ENCODE peak calls at places on chromosomes 5 and 9, in ten cellular contexts. One of them, this sample, is unnamed. For H3K4me1, the result is how much of the 10 kb centered on the place peaks cover.

GRCh38 chr9:111805262-111805661 is 10.5 kb upstream of the SHOC1 start:
- DNase-seq in esophagus squamous epithelium: no peak
- DNase-seq in IMR-90: no peak
- DNase-seq in stomach: no peak
- DNase-seq in breast epithelium: no peak
- DNase-seq in prostate gland: no peak
- DNase-seq in endothelial cell of umbilical vein: peak
- DNase-seq in HCT116: no peak
- DNase-seq in heart left ventricle: no peak
- DNase-seq in spleen: no peak
- DNase-seq in this sample: no peak

GRCh38 chr5:96254980-96255681 is 177.9 kb downstream of the PCSK1 start:
- DNase-seq in HCT116: no peak
- DNase-seq in endothelial cell of umbilical vein: peak
- DNase-seq in esophagus squamous epithelium: no peak
- DNase-seq in heart left ventricle: no peak
- DNase-seq in prostate gland: peak
- DNase-seq in IMR-90: peak
- DNase-seq in spleen: no peak
- DNase-seq in stomach: peak
- DNase-seq in breast epithelium: no peak
- DNase-seq in this sample: no peak

GRCh38 chr5:1010181-1010510 is 1.5 kb downstream of the NKD2 start:
- DNase-seq in HCT116: no peak
- DNase-seq in spleen: peak
- DNase-seq in breast epithelium: no peak
- DNase-seq in heart left ventricle: peak
- DNase-seq in stomach: no peak
- DNase-seq in prostate gland: no peak
- DNase-seq in IMR-90: no peak
- DNase-seq in esophagus squamous epithelium: no peak
- DNase-seq in endothelial cell of umbilical vein: no peak
- DNase-seq in this sample: no peak

GRCh38 chr9:87842878-87843585 is 39.6 kb upstream of the SPATA31E1 start:
- DNase-seq in breast epithelium: no peak
- DNase-seq in HCT116: no peak
- DNase-seq in prostate gland: no peak
- DNase-seq in spleen: no peak
- DNase-seq in IMR-90: no peak
- DNase-seq in endothelial cell of umbilical vein: no peak
- DNase-seq in esophagus squamous epithelium: no peak
- DNase-seq in heart left ventricle: no peak
- DNase-seq in stomach: no peak
- DNase-seq in this sample: no peak

GRCh38 chr5:56481147-56481997 is 248.2 kb upstream of the ANKRD55 start:
- DNase-seq in esophagus squamous epithelium: no peak
- DNase-seq in stomach: peak
- DNase-seq in prostate gland: peak
- DNase-seq in breast epithelium: no peak
- DNase-seq in IMR-90: peak
- DNase-seq in spleen: peak
- DNase-seq in heart left ventricle: peak
- DNase-seq in endothelial cell of umbilical vein: peak
- DNase-seq in HCT116: no peak
- DNase-seq in this sample: peak

GRCh38 chr5:37840036-37840909 is at the start of gene GDNF:
- DNase-seq in endothelial cell of umbilical vein: peak
- DNase-seq in stomach: peak
- DNase-seq in spleen: no peak
- DNase-seq in IMR-90: peak
- DNase-seq in breast epithelium: no peak
- DNase-seq in HCT116: no peak
- DNase-seq in esophagus squamous epithelium: no peak
- DNase-seq in heart left ventricle: no peak
- DNase-seq in prostate gland: no peak
- DNase-seq in this sample: peak

GRCh38 chr5:151218177-151218576 is 5.7 kb downstream of the CCDC69 start:
- DNase-seq in HCT116: no peak
- DNase-seq in heart left ventricle: no peak
- DNase-seq in IMR-90: no peak
- DNase-seq in esophagus squamous epithelium: no peak
- DNase-seq in prostate gland: no peak
- DNase-seq in endothelial cell of umbilical vein: no peak
- DNase-seq in breast epithelium: no peak
- DNase-seq in stomach: no peak
- DNase-seq in spleen: no peak
- DNase-seq in this sample: no peak

GRCh38 chr9:117253256-117253655 is 161.6 kb downstream of the ASTN2 start:
- DNase-seq in endothelial cell of umbilical vein: no peak
- DNase-seq in spleen: no peak
- DNase-seq in prostate gland: no peak
- DNase-seq in esophagus squamous epithelium: no peak
- DNase-seq in heart left ventricle: no peak
- DNase-seq in breast epithelium: no peak
- DNase-seq in stomach: no peak
- DNase-seq in IMR-90: no peak
- DNase-seq in HCT116: no peak
- DNase-seq in this sample: no peak

GRCh38 chr5:45383985-45384384 is 312.2 kb downstream of the HCN1 start:
- DNase-seq in IMR-90: no peak
- DNase-seq in stomach: no peak
- DNase-seq in esophagus squamous epithelium: no peak
- DNase-seq in endothelial cell of umbilical vein: peak
- DNase-seq in spleen: no peak
- DNase-seq in HCT116: peak
- DNase-seq in breast epithelium: no peak
- DNase-seq in prostate gland: no peak
- DNase-seq in heart left ventricle: no peak
- DNase-seq in this sample: no peak

GRCh38 chr5:120108586-120109254 is 355.4 kb upstream of the PRR16 start:
- DNase-seq in breast epithelium: no peak
- DNase-seq in spleen: no peak
- DNase-seq in endothelial cell of umbilical vein: no peak
- DNase-seq in heart left ventricle: no peak
- DNase-seq in IMR-90: peak
- DNase-seq in HCT116: no peak
- DNase-seq in prostate gland: no peak
- DNase-seq in esophagus squamous epithelium: no peak
- DNase-seq in stomach: no peak
- DNase-seq in this sample: no peak

GRCh38 chr5:15627109-15627508 is 127.1 kb downstream of the FBXL7 start:
- DNase-seq in esophagus squamous epithelium: no peak
- DNase-seq in heart left ventricle: no peak
- DNase-seq in IMR-90: no peak
- DNase-seq in breast epithelium: no peak
- DNase-seq in HCT116: no peak
- DNase-seq in stomach: no peak
- DNase-seq in endothelial cell of umbilical vein: no peak
- DNase-seq in spleen: no peak
- DNase-seq in prostate gland: no peak
- DNase-seq in this sample: no peak

GRCh38 chr5:34499001-34499734 is 157.0 kb upstream of the RAI14 start:
- DNase-seq in endothelial cell of umbilical vein: peak
- DNase-seq in IMR-90: peak
- DNase-seq in prostate gland: no peak
- DNase-seq in breast epithelium: no peak
- DNase-seq in HCT116: no peak
- DNase-seq in spleen: no peak
- DNase-seq in esophagus squamous epithelium: no peak
- DNase-seq in stomach: no peak
- DNase-seq in heart left ventricle: no peak
- DNase-seq in this sample: no peak

GRCh38 chr5:30237189-30237588 is 956.3 kb upstream of the CDH6 start:
- DNase-seq in breast epithelium: no peak
- DNase-seq in IMR-90: no peak
- DNase-seq in endothelial cell of umbilical vein: no peak
- DNase-seq in spleen: no peak
- DNase-seq in prostate gland: no peak
- DNase-seq in heart left ventricle: no peak
- DNase-seq in esophagus squamous epithelium: no peak
- DNase-seq in HCT116: no peak
- DNase-seq in stomach: no peak
- DNase-seq in this sample: no peak

GRCh38 chr5:175325681-175326080 is 118.3 kb downstream of the DRD1 start:
- DNase-seq in breast epithelium: no peak
- DNase-seq in HCT116: no peak
- DNase-seq in prostate gland: no peak
- DNase-seq in spleen: no peak
- DNase-seq in stomach: no peak
- DNase-seq in heart left ventricle: no peak
- DNase-seq in IMR-90: peak
- DNase-seq in esophagus squamous epithelium: no peak
- DNase-seq in endothelial cell of umbilical vein: no peak
- DNase-seq in this sample: no peak

GRCh38 chr9:107734231-107735014 is 244.9 kb upstream of the KLF4 start:
- DNase-seq in esophagus squamous epithelium: no peak
- DNase-seq in HCT116: no peak
- DNase-seq in IMR-90: peak
- DNase-seq in endothelial cell of umbilical vein: no peak
- DNase-seq in prostate gland: no peak
- DNase-seq in heart left ventricle: no peak
- DNase-seq in stomach: no peak
- DNase-seq in breast epithelium: no peak
- DNase-seq in spleen: no peak
- DNase-seq in this sample: no peak

GRCh38 chr9:107732781-107733529 is 243.4 kb upstream of the KLF4 start:
- DNase-seq in IMR-90: peak
- DNase-seq in spleen: no peak
- DNase-seq in heart left ventricle: no peak
- DNase-seq in stomach: peak
- DNase-seq in breast epithelium: no peak
- DNase-seq in esophagus squamous epithelium: no peak
- DNase-seq in prostate gland: peak
- DNase-seq in HCT116: no peak
- DNase-seq in endothelial cell of umbilical vein: peak
- DNase-seq in this sample: no peak

GRCh38 chr9:107731115-107731762 is 241.7 kb upstream of the KLF4 start:
- DNase-seq in stomach: no peak
- DNase-seq in IMR-90: no peak
- DNase-seq in heart left ventricle: no peak
- DNase-seq in breast epithelium: no peak
- DNase-seq in endothelial cell of umbilical vein: no peak
- DNase-seq in esophagus squamous epithelium: no peak
- DNase-seq in prostate gland: no peak
- DNase-seq in HCT116: no peak
- DNase-seq in spleen: no peak
- DNase-seq in this sample: no peak

GRCh38 chr9:107735821-107736220 is 246.3 kb upstream of the KLF4 start:
- DNase-seq in spleen: no peak
- DNase-seq in breast epithelium: no peak
- DNase-seq in esophagus squamous epithelium: no peak
- DNase-seq in prostate gland: no peak
- DNase-seq in IMR-90: no peak
- DNase-seq in HCT116: no peak
- DNase-seq in stomach: no peak
- DNase-seq in endothelial cell of umbilical vein: no peak
- DNase-seq in heart left ventricle: no peak
- DNase-seq in this sample: no peak

DNA sequence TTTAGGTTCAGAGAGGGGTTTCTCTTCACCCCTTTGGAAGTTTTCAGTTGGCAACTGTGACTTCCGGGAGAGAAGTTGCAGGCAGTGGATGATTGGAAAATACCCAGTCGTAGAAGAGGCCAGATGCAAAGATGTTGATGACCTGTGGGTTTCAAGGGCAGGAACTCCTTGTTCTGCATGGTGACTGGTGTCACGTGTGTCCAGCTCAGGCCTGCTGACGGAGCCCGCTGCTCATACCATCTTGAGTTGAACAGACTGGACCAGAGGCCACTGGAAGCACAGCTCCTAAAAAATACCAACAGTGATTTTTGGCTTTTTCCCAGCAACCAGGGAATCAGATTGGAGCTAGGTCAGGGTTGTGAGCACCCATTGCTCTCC is 243.9 kb upstream of the KLF4 start:
- DNase-seq in endothelial cell of umbilical vein: peak
- DNase-seq in heart left ventricle: peak
- DNase-seq in esophagus squamous epithelium: no peak
- DNase-seq in spleen: no peak
- DNase-seq in breast epithelium: no peak
- DNase-seq in stomach: peak
- DNase-seq in IMR-90: no peak
- DNase-seq in prostate gland: no peak
- DNase-seq in HCT116: no peak
- DNase-seq in this sample: peak
- H3K4me3 ChIP-seq in endothelial cell of umbilical vein: no peak
- H3K4me3 ChIP-seq in heart left ventricle: no peak
- H3K4me3 ChIP-seq in esophagus squamous epithelium: peak
- H3K4me3 ChIP-seq in spleen: no peak
- H3K4me3 ChIP-seq in breast epithelium: no peak
- H3K4me3 ChIP-seq in stomach: no peak
- H3K4me3 ChIP-seq in IMR-90: peak
- H3K4me3 ChIP-seq in prostate gland: no peak
- H3K4me3 ChIP-seq in HCT116: no peak
- H3K4me3 ChIP-seq in this sample: no peak

GRCh38 chr5:126973193-126973592 is 57.2 kb downstream of the MARCHF3 start:
- DNase-seq in HCT116: no peak
- DNase-seq in breast epithelium: no peak
- DNase-seq in heart left ventricle: no peak
- DNase-seq in esophagus squamous epithelium: no peak
- DNase-seq in endothelial cell of umbilical vein: no peak
- DNase-seq in spleen: peak
- DNase-seq in prostate gland: no peak
- DNase-seq in stomach: no peak
- DNase-seq in IMR-90: no peak
- DNase-seq in this sample: no peak
- H3K4me1 ChIP-seq in HCT116: under half
- H3K4me1 ChIP-seq in breast epithelium: under half
- H3K4me1 ChIP-seq in heart left ventricle: under half
- H3K4me1 ChIP-seq in esophagus squamous epithelium: under half
- H3K4me1 ChIP-seq in endothelial cell of umbilical vein: under half
- H3K4me1 ChIP-seq in spleen: under half
- H3K4me1 ChIP-seq in prostate gland: under half
- H3K4me1 ChIP-seq in stomach: under half
- H3K4me1 ChIP-seq in IMR-90: under half
- H3K4me1 ChIP-seq in this sample: under half

GRCh38 chr9:129889461-129889935 is 54.2 kb downstream of the USP20 start:
- DNase-seq in HCT116: no peak
- DNase-seq in endothelial cell of umbilical vein: no peak
- DNase-seq in spleen: peak
- DNase-seq in esophagus squamous epithelium: no peak
- DNase-seq in prostate gland: no peak
- DNase-seq in heart left ventricle: no peak
- DNase-seq in breast epithelium: no peak
- DNase-seq in stomach: no peak
- DNase-seq in IMR-90: no peak
- DNase-seq in this sample: no peak
- TF ChIP-seq POLR2A in HCT116: no peak
- TF ChIP-seq POLR2A in endothelial cell of umbilical vein: no peak
- TF ChIP-seq POLR2A in spleen: no peak
- TF ChIP-seq POLR2A in esophagus squamous epithelium: no peak
- TF ChIP-seq POLR2A in prostate gland: no peak
- TF ChIP-seq POLR2A in heart left ventricle: no peak
- TF ChIP-seq POLR2A in breast epithelium: no peak
- TF ChIP-seq POLR2A in stomach: no peak
- TF ChIP-seq POLR2A in IMR-90: no peak
- TF ChIP-seq POLR2A in this sample: no peak

DNA sequence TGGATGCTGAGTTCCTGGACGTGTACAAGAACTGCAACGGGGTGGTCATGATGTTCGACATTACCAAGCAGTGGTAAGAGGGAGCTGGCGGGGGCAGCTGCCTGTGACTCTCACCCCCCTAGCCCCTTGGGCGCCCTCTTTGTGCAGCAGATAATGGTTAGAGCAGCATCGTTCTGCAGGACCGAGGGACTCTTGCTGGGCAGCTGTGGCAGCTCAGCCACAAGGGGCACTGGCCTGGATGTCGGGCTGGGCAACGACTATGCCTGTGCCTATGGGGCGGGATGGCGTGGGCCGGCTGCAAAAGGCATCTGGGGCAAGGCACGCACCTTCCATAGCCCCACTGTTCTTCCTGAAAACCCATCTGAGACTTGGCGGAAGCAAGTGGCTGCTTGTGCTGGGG is 12.9 kb upstream of the AJM1 start:
- DNase-seq in heart left ventricle: no peak
- DNase-seq in esophagus squamous epithelium: no peak
- DNase-seq in prostate gland: no peak
- DNase-seq in breast epithelium: no peak
- DNase-seq in stomach: no peak
- DNase-seq in IMR-90: no peak
- DNase-seq in spleen: peak
- DNase-seq in HCT116: no peak
- DNase-seq in endothelial cell of umbilical vein: no peak
- DNase-seq in this sample: no peak
- H3K4me3 ChIP-seq in heart left ventricle: no peak
- H3K4me3 ChIP-seq in esophagus squamous epithelium: no peak
- H3K4me3 ChIP-seq in prostate gland: no peak
- H3K4me3 ChIP-seq in breast epithelium: no peak
- H3K4me3 ChIP-seq in stomach: no peak
- H3K4me3 ChIP-seq in IMR-90: no peak
- H3K4me3 ChIP-seq in spleen: no peak
- H3K4me3 ChIP-seq in HCT116: no peak
- H3K4me3 ChIP-seq in endothelial cell of umbilical vein: no peak
- H3K4me3 ChIP-seq in this sample: no peak